ENCODE peak calls at places on chromosomes 16 and 17, in four cellular contexts. L, B, Y and G are unnamed samples.
A peak's percentile ranks its signal among the peaks of the same experiment; 100 is the strongest.

GRCh38 chr17:21286771-21287702 is 2.5 kb downstream of the MAP2K3 start:
- DNase-seq in B (peak; percentile 29), Y (peak; percentile 80), L (no peak), G (peak; percentile 67)

GRCh38 chr17:74361613-74362391 is at the start of gene BTBD17:
- DNase-seq in L (no peak), Y (peak; percentile 75), B (no peak), G (peak; percentile 85)

GRCh38 chr16:87608400-87608985 is 6.2 kb downstream of the JPH3 start:
- DNase-seq in Y (no peak), L (no peak), B (peak; percentile 23), G (peak; percentile 65)

GRCh38 chr17:38958756-38959155 is 8.4 kb downstream of the FBXO47 start:
- DNase-seq in L (no peak), Y (no peak), B (no peak), G (no peak)

GRCh38 chr17:49108318-49108717 is 24.3 kb upstream of the B4GALNT2 start:
- DNase-seq in Y (no peak), B (no peak), L (no peak), G (no peak)

GRCh38 chr17:34665803-34666763 is 86.7 kb downstream of the TMEM132E start:
- DNase-seq in L (peak; percentile 53), B (no peak), Y (no peak), G (no peak)

GRCh38 chr16:30115238-30115637 is 1.9 kb upstream of the GDPD3 start:
- DNase-seq in B (peak; percentile 49), L (no peak), Y (peak; percentile 92), G (no peak)

GRCh38 chr16:81866820-81867440 is 87.8 kb downstream of the PLCG2 start:
- DNase-seq in L (no peak), Y (no peak), B (no peak), G (peak; percentile 63)

GRCh38 chr17:64534187-64534586 is 27.4 kb downstream of the CEP95 start:
- DNase-seq in B (peak; percentile 20), L (no peak), Y (no peak), G (no peak)

GRCh38 chr16:23148166-23148512 is 1.1 kb downstream of the USP31 start:
- DNase-seq in L (no peak), B (peak; percentile 8), Y (no peak), G (no peak)

GRCh38 chr17:82649501-82650261 is 1.4 kb upstream of the WDR45B start:
- DNase-seq in L (no peak), B (no peak), Y (no peak), G (no peak)

DNA sequence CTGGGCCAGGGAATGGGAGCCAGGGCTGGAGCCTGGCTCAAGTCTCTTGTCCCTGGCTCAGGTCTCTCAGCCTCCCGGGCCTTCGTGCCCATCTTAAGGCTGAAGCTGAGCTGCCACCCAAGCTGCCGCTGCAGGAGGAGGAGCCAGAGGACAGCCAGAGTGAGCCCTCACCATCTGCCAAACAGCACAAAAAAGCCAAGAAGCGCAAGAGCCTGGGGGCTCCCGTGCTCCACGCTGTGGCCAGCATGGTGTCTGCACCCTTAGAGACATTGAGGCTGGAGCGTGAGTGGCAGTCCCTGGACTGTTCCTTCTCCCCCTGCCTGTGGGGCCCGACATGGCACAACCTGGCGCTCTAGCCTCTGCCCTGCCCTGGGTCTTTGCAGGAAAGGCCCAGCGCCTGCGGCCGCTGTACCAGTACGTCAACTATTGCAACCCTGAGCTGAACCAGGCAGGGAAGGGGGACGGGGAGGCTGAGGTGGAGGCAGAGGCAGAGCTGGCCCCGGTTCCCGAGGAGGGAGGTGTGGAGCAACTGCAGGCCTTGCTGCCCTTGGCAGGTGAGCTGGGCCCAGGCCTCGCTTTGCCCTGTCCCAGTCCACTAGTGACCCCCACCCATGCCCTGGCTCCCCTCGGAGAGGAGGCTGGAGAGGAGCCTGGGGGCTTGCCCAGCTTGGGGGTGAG is 1.3 kb downstream of the C16orf86 start:
- DNase-seq in Y (peak; percentile 83), B (peak; percentile 96), L (no peak), G (peak; percentile 95)
- H3K27ac ChIP-seq in Y (peak overlapping the region; percentile 76), B (peak overlapping the region; percentile 80), L (peak overlapping the region; percentile 83), G (peak overlapping the region; percentile 75)

DNA sequence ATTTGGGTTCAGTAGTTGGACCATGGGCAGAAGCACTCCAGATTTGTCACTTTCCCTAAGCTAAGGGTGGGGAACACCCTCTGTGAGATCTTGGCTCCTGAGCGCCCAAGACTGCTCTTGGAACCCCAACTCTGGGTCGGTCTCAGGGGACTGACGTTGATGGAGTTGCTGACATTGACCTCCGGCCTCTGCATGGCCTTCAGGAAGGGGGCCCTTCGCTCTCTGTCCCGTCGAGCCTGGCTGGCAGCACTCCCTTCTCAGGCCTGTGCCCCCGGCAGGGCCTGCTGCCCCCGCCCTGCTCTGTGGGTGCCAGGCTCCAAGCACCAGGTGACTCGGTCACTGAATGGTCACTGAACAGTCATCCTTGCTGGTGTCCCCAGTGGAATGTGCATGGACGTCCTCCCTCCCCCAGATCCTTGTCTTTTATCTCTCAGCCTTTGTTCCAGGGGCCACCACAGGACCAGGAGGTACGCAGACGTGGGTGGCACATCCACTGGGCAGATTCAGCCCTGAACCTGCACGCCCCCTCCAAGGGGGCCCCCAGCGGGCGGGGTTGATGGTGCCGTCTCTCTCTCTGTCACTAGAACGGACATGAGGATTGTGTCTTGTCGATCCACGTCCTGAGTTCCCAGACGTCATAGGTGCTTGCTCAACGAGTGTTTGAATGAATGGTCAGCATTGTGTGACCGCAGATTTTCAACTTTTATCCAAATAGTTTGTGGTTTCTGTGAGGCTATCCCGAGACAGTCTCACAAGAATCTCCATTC is 314.5 kb downstream of the SEC14L1 start:
- DNase-seq in L (no peak), Y (no peak), B (peak; percentile 57), G (no peak)
- H3K4me1 ChIP-seq in L (peaks cover 100% of the 10 kb centered on the region), Y (peaks cover 62% of the 10 kb centered on the region), B (peaks cover 70% of the 10 kb centered on the region), G (peaks cover 16% of the 10 kb centered on the region)

DNA sequence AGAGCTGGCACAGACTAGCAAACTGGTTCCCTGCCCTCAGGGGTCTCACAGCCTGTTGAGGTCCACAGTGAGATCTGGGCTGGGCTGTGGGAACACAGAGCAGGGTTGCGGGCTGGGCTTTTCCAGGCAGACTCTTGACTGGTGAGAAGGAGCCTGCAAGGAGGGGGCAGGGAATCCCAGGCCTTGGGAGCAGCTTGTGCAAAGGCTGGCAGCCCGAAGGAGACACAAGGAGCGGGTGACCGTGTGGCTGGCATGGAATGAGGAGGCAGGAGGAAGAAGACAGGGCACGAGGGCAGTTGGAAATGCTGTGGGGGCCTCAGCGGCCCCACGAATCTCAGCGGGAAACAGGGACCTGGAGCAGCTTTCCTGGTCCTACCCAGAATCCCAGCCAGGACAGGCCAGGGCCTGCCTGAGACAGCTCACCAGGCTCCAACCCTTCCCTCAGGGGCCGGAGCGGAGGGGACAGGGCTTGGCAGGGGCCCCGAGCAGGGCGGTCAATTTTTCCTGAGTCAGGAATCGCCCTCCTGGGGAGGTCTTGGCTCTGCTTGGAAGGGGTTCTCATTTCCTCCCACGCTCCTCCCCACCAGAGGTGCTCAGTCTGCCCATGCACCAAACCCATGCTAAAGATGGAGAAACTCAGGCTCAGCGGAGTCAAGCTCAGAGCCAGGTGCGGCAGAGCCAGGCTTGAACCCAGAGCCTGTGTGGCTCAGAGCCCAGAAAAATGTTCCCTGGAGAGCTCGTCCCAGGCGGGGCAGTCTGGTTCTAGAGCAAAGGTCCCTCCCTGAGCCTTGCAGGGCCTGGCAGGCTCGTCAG is 9.2 kb upstream of the SNN start:
- DNase-seq in Y (no peak), L (no peak), B (no peak), G (no peak)
- H3K27ac ChIP-seq in Y (no peak overlapping the region), L (peak overlapping the region; percentile 78), B (no peak overlapping the region), G (no peak overlapping the region)

DNA sequence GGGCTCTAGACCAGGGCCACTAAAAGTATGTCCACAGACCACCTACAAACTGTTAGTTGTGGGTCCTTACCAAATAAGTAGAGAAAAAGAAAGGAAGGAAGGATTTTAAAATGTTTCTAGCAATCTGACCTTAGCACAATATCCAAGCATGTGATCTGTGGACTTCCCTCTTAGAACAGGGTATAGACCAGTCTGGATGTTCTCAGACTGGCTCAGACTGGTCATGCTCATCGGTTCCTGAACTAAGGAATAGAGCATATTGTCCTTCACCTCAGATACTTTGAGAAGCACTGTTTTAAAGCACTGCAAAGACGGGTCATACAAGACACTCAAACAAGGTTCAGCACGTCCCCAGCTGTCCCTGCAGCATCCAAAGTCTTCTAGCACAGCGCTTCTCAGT is 25.8 kb downstream of the CUEDC1 start:
- DNase-seq in L (no peak), B (no peak), Y (no peak), G (no peak)
- H3K4me1 ChIP-seq in L (peaks cover 58% of the 10 kb centered on the region), B (no peaks in the 10 kb centered on the region), Y (peaks cover 18% of the 10 kb centered on the region), G (peaks cover 32% of the 10 kb centered on the region)

GRCh38 chr16:69526831-69527655 is 38.7 kb upstream of the NFAT5 start:
- DNase-seq in L (no peak), B (no peak), Y (no peak), G (no peak)

GRCh38 chr16:69534720-69535119 is 31.0 kb upstream of the NFAT5 start:
- DNase-seq in L (no peak), Y (no peak), B (no peak), G (no peak)

GRCh38 chr16:69532761-69533459 is 32.9 kb upstream of the NFAT5 start:
- DNase-seq in Y (no peak), L (no peak), B (no peak), G (no peak)

GRCh38 chr16:69535123-69536050 is 30.4 kb upstream of the NFAT5 start:
- DNase-seq in Y (no peak), L (no peak), B (no peak), G (no peak)

DNA sequence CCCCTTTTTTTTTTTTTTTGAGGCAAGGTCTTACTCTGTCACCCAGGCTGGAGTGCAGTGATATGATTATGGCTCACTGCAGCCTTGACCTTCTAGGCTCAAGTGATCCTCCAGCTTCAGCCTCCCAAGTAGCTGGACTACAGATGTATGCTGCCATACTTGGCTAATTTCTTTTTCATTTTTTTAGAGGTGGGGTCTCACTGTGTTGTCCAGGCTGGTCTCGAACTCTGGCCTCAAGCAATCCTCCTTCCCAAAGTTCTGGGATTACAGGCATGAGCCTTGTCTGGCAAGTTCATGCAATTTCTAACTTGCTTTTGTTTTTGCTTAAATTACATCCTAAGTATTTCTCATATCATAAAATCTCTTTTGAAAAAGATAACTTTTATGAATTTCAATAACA is 33.8 kb upstream of the NFAT5 start:
- DNase-seq in L (no peak), B (no peak), Y (no peak), G (no peak)
- H3K27ac ChIP-seq in L (no peak overlapping the region), B (no peak overlapping the region), Y (no peak overlapping the region), G (no peak overlapping the region)

GRCh38 chr16:80462902-80463301 is 77.9 kb upstream of the DYNLRB2 start:
- DNase-seq in L (no peak), Y (no peak), B (no peak), G (no peak)
- H3K4me1 ChIP-seq in L (peaks cover 13% of the 10 kb centered on the region), Y (peaks cover 4% of the 10 kb centered on the region), B (no peaks in the 10 kb centered on the region), G (no peaks in the 10 kb centered on the region)

DNA sequence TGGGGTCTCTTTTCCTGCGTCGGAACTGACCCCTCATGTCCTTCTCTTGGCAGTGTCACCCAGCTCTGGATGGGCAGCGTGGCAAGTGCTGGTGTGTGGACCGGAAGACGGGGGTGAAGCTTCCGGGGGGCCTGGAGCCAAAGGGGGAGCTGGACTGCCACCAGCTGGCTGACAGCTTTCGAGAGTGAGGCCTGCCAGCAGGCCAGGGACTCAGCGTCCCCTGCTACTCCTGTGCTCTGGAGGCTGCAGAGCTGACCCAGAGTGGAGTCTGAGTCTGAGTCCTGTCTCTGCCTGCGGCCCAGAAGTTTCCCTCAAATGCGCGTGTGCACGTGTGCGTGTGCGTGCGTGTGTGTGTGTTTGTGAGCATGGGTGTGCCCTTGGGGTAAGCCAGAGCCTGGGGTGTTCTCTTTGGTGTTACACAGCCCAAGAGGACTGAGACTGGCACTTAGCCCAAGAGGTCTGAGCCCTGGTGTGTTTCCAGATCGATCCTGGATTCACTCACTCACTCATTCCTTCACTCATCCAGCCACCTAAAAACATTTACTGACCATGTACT is 13.2 kb downstream of the IGFBP4 start:
- DNase-seq in B (no peak), L (no peak), Y (no peak), G (peak; percentile 87)
- H3K27ac ChIP-seq in B (no peak overlapping the region), L (peak overlapping the region; percentile 50), Y (no peak overlapping the region), G (peak overlapping the region; percentile 49)